ENCODE peak calls at places on chromosomes 12 and 14, in five cellular contexts. K is neural progenitor cell; G is effector memory CD4-positive, alpha-beta T cell; X is psoas muscle; S is osteoblast. P is an unnamed sample.

GRCh38 chr12:55727643-55728184 is 1.1 kb downstream of the CD63 start:
- DNase-seq in X (peak; percentile 88), K (peak; percentile 23), G (no peak), S (peak; percentile 94), P (peak; percentile 75)

GRCh38 chr14:28577711-28578131 is 188.9 kb upstream of the FOXG1 start:
- DNase-seq in G (no peak), X (no peak), K (no peak), S (peak; percentile 36), P (no peak)

GRCh38 chr14:55297611-55298323 is 26.5 kb downstream of the FBXO34 start:
- DNase-seq in X (no peak), K (no peak), S (peak; percentile 72), G (peak; percentile 9), P (no peak)

GRCh38 chr14:65910108-65910507 is 497.6 kb downstream of the FUT8 start:
- DNase-seq in S (no peak), G (no peak), X (no peak), K (no peak), P (no peak)

GRCh38 chr12:32508626-32509025 is 109.3 kb downstream of the FGD4 start:
- DNase-seq in K (no peak), X (no peak), S (no peak), G (no peak), P (no peak)

GRCh38 chr14:78446807-78447206 is 276.6 kb downstream of the NRXN3 start:
- DNase-seq in S (no peak), G (no peak), X (no peak), K (peak; percentile 74), P (no peak)

GRCh38 chr14:71486274-71486673 is 446.0 kb upstream of the RGS6 start:
- DNase-seq in X (no peak), G (no peak), K (peak; percentile 35), S (no peak), P (no peak)

GRCh38 chr12:94589591-94590001 is 60.8 kb downstream of the TMCC3 start:
- DNase-seq in X (no peak), S (no peak), G (no peak), K (no peak), P (no peak)

GRCh38 chr14:76726551-76726961 is 34.7 kb upstream of the VASH1 start:
- DNase-seq in X (no peak), S (no peak), G (no peak), K (no peak), P (no peak)

GRCh38 chr14:24298892-24299254 is 707 bp downstream of the DHRS1 start:
- DNase-seq in G (no peak), S (peak; percentile 97), X (no peak), K (no peak), P (no peak)

GRCh38 chr12:125100551-125101434 is 35.6 kb downstream of the AACS start:
- DNase-seq in X (no peak), G (no peak), K (peak; percentile 16), S (no peak), P (no peak)

GRCh38 chr12:13258212-13258611 is 61.7 kb downstream of the EMP1 start:
- DNase-seq in S (no peak), G (no peak), X (no peak), K (peak; percentile 65), P (no peak)

GRCh38 chr12:51048601-51049369 is 658 bp downstream of the LETMD1 start:
- DNase-seq in K (peak; percentile 17), G (no peak), S (no peak), X (no peak), P (no peak)

GRCh38 chr14:61530296-61530695 is 165.0 kb upstream of the HIF1A start:
- DNase-seq in S (no peak), G (no peak), K (no peak), X (no peak), P (no peak)
- H3K4me1 ChIP-seq in S (peaks cover 59% of the 10 kb centered on the region), G (peaks cover under 1% of the 10 kb centered on the region), K (no peaks in the 10 kb centered on the region), X (peaks cover 19% of the 10 kb centered on the region), P (no peaks in the 10 kb centered on the region)

GRCh38 chr12:57473392-57473791 is 6.3 kb downstream of the ARHGAP9 start:
- DNase-seq in G (no peak), X (no peak), K (no peak), S (peak; percentile 74), P (no peak)

GRCh38 chr12:57473886-57474285 is 5.8 kb downstream of the ARHGAP9 start:
- DNase-seq in K (no peak), X (no peak), G (no peak), S (no peak), P (no peak)

GRCh38 chr12:57475271-57476161 is 4.2 kb downstream of the ARHGAP9 start:
- DNase-seq in G (no peak), X (no peak), S (peak; percentile 87), K (peak; percentile 68), P (no peak)

GRCh38 chr12:57474430-57474829 is 5.2 kb downstream of the ARHGAP9 start:
- DNase-seq in X (no peak), K (no peak), G (no peak), S (no peak), P (no peak)

GRCh38 chr12:57474862-57475261 is 4.8 kb downstream of the ARHGAP9 start:
- DNase-seq in G (no peak), K (no peak), X (no peak), S (peak; percentile 76), P (no peak)
- H3K4me1 ChIP-seq in G (peaks cover 40% of the 10 kb centered on the region), K (peaks cover 11% of the 10 kb centered on the region), X (peaks cover 13% of the 10 kb centered on the region), S (no peaks in the 10 kb centered on the region), P (no peaks in the 10 kb centered on the region)

GRCh38 chr14:91167380-91167770 is 53.5 kb downstream of the DGLUCY start:
- DNase-seq in X (peak; percentile 76), K (no peak), S (no peak), G (no peak), P (no peak)

GRCh38 chr14:91169951-91170350 is 56.1 kb downstream of the DGLUCY start:
- DNase-seq in G (no peak), X (no peak), S (no peak), K (no peak), P (no peak)

GRCh38 chr14:91171291-91171690 is 57.4 kb downstream of the DGLUCY start:
- DNase-seq in X (peak; percentile 83), G (no peak), K (no peak), S (no peak), P (no peak)

GRCh38 chr14:91173221-91173670 is 59.4 kb downstream of the DGLUCY start:
- DNase-seq in G (peak; percentile 71), S (peak; percentile 92), X (peak; percentile 92), K (peak; percentile 85), P (peak; percentile 80)

GRCh38 chr14:91170504-91171121 is 56.7 kb downstream of the DGLUCY start:
- DNase-seq in S (no peak), G (no peak), K (no peak), X (peak; percentile 83), P (no peak)
- H3K4me1 ChIP-seq in S (no peaks in the 10 kb centered on the region), G (no peaks in the 10 kb centered on the region), K (no peaks in the 10 kb centered on the region), X (peaks cover 53% of the 10 kb centered on the region), P (peaks cover 22% of the 10 kb centered on the region)

GRCh38 chr12:53995311-53996187 is 4.4 kb upstream of the HOXC9 start:
- DNase-seq in S (peak; percentile 93), X (peak; percentile 94), G (no peak), K (no peak), P (no peak)
- H3K4me1 ChIP-seq in S (peaks cover 47% of the 10 kb centered on the region), X (peaks cover 24% of the 10 kb centered on the region), G (peaks cover 41% of the 10 kb centered on the region), K (no peaks in the 10 kb centered on the region), P (peaks cover 67% of the 10 kb centered on the region)

GRCh38 chr14:105418269-105419054 is 1.2 kb upstream of the MTA1 start:
- DNase-seq in S (peak; percentile 86), G (no peak), K (no peak), X (no peak), P (no peak)

GRCh38 chr14:105419055-105419304 is 647 bp upstream of the MTA1 start:
- DNase-seq in K (no peak), S (no peak), G (no peak), X (no peak), P (no peak)

GRCh38 chr14:105415481-105416428 is 3.9 kb upstream of the MTA1 start:
- DNase-seq in S (peak; percentile 73), K (no peak), G (no peak), X (no peak), P (no peak)

GRCh38 chr14:105414456-105415371 is 4.9 kb upstream of the MTA1 start:
- DNase-seq in X (peak; percentile 94), K (peak; percentile 79), G (peak; percentile 36), S (peak; percentile 100), P (peak; percentile 60)

DNA sequence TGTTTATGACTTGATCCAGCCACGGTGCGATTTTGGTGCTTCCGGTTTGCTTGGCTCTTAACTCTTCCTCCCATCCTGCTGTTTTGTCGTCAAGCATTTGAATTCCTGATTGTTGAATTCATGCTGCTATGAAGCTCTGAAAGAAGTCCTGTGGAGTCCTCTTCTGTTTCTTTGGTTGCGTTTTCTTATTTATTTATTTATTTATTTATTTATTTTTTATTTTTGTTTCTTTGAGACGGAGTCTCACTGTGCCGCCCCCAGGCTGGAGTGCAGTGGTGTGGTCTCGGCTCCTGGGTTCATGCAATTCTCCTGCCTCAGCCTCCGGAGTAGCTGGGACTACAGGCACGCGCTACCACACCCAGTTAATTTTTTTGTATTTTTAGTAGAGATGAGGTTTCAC is 3.0 kb upstream of the MTA1 start:
- DNase-seq in S (peak; percentile 82), G (no peak), X (no peak), K (no peak), P (no peak)
- H3K4me1 ChIP-seq in S (peaks cover 19% of the 10 kb centered on the region), G (peaks cover 24% of the 10 kb centered on the region), X (peaks cover 33% of the 10 kb centered on the region), K (peaks cover 26% of the 10 kb centered on the region), P (peaks cover 39% of the 10 kb centered on the region)

GRCh38 chr12:20656600-20656999 is 38.5 kb upstream of the SLCO1C1 start:
- DNase-seq in X (no peak), G (no peak), K (peak; percentile 65), S (no peak), P (no peak)
- H3K4me1 ChIP-seq in X (no peaks in the 10 kb centered on the region), G (no peaks in the 10 kb centered on the region), K (peaks cover 27% of the 10 kb centered on the region), S (no peaks in the 10 kb centered on the region), P (no peaks in the 10 kb centered on the region)

GRCh38 chr14:22875003-22875747 is 3.6 kb downstream of the LRP10 start:
- DNase-seq in K (no peak), S (peak; percentile 43), G (no peak), X (no peak), P (no peak)
- H3K4me1 ChIP-seq in K (peaks cover 7% of the 10 kb centered on the region), S (peaks cover 21% of the 10 kb centered on the region), G (peaks cover 22% of the 10 kb centered on the region), X (peaks cover 14% of the 10 kb centered on the region), P (peaks cover 5% of the 10 kb centered on the region)